ENCODE peak calls at places on chromosomes 4 and X, in ten cellular contexts. H, R, M, K, P, N, Q, G, X and Y are unnamed samples.

GRCh38 chrX:103362504-103362903 is 6.2 kb downstream of the TCEAL9 start:
- DNase-seq in N (no peak), G (peak; percentile 35), R (no peak), K (no peak), H (no peak), Q (peak; percentile 32), P (no peak), M (no peak), X (no peak), Y (no peak)

GRCh38 chr4:100362363-100362762 is 155.5 kb downstream of the EMCN start:
- DNase-seq in R (no peak), N (peak; percentile 16), G (no peak), M (no peak), H (no peak), P (no peak), X (no peak), K (no peak), Q (no peak), Y (no peak)

GRCh38 chr4:177124436-177124835 is 185.2 kb upstream of the NEIL3 start:
- DNase-seq in N (no peak), M (no peak), H (no peak), P (no peak), Q (no peak), X (no peak), K (no peak), G (no peak), R (no peak), Y (no peak)

GRCh38 chr4:3828546-3828945 is 62.4 kb downstream of the ADRA2C start:
- DNase-seq in G (no peak), M (no peak), P (no peak), N (no peak), X (peak; percentile 32), R (no peak), Q (no peak), K (no peak), H (no peak), Y (no peak)

GRCh38 chr4:44493924-44494323 is 45.3 kb upstream of the KCTD8 start:
- DNase-seq in N (peak; percentile 0), Q (no peak), X (no peak), K (no peak), R (no peak), G (peak; percentile 63), H (no peak), P (no peak), M (no peak), Y (no peak)

GRCh38 chrX:49166914-49167739 is 4.6 kb downstream of the MAGIX start:
- DNase-seq in H (peak; percentile 93), R (peak; percentile 94), X (peak; percentile 78), Q (peak; percentile 63), N (peak; percentile 49), M (peak; percentile 81), K (peak; percentile 54), G (peak; percentile 53), P (peak; percentile 77), Y (no peak)

GRCh38 chr4:123055943-123056342 is 133.5 kb upstream of the NUDT6 start:
- DNase-seq in G (no peak), Q (no peak), R (no peak), P (no peak), H (no peak), M (no peak), K (no peak), X (no peak), N (peak; percentile 18), Y (no peak)

GRCh38 chrX:19649227-19650009 is 134.1 kb upstream of the MAP3K15 start:
- DNase-seq in Q (no peak), P (no peak), N (no peak), H (no peak), X (no peak), M (no peak), R (no peak), G (no peak), K (no peak), Y (no peak)

GRCh38 chrX:19924285-19924684 is 36.9 kb upstream of the SH3KBP1 start:
- DNase-seq in K (no peak), R (no peak), G (no peak), N (no peak), P (no peak), M (no peak), X (no peak), H (peak; percentile 9), Q (no peak), Y (no peak)

GRCh38 chrX:121323337-121323736 is 275.9 kb downstream of the GLUD2 start:
- DNase-seq in P (no peak), X (no peak), K (no peak), N (no peak), Q (no peak), G (no peak), R (no peak), M (no peak), H (no peak), Y (no peak)

GRCh38 chr4:127601029-127601428 is 31.7 kb upstream of the INTU start:
- DNase-seq in H (no peak), P (no peak), M (no peak), K (no peak), X (no peak), N (no peak), G (no peak), Q (no peak), R (no peak), Y (no peak)

GRCh38 chrX:153029162-153029561 is 27.1 kb upstream of the PNMA3 start:
- DNase-seq in K (no peak), R (no peak), Q (no peak), H (no peak), N (no peak), G (no peak), P (no peak), M (no peak), X (no peak), Y (no peak)

GRCh38 chr4:7153711-7154110 is 38.6 kb upstream of the SORCS2 start:
- DNase-seq in R (peak; percentile 12), X (peak; percentile 17), P (peak; percentile 27), Q (no peak), N (no peak), G (no peak), H (no peak), K (no peak), M (peak; percentile 11), Y (no peak)

GRCh38 chrX:150547511-150548115 is 20.8 kb upstream of the MTM1 start:
- DNase-seq in R (peak; percentile 91), H (no peak), M (peak; percentile 58), Q (peak; percentile 41), X (peak; percentile 82), N (peak; percentile 4), G (peak; percentile 65), P (peak; percentile 86), K (no peak), Y (no peak)

GRCh38 chr4:5753766-5754528 is 42.9 kb downstream of the EVC start:
- DNase-seq in R (no peak), H (no peak), G (no peak), K (no peak), Q (no peak), P (no peak), M (no peak), N (peak; percentile 94), X (no peak), Y (peak; percentile 57)
- H3K27ac ChIP-seq in R (no peak overlapping the region), H (no peak overlapping the region), G (no peak overlapping the region), K (no peak overlapping the region), Q (no peak overlapping the region), P (no peak overlapping the region), M (no peak overlapping the region), N (peak overlapping the region; percentile 93), X (no peak overlapping the region), Y (peak overlapping the region; percentile 61)

GRCh38 chr4:186027405-186027804 is 41.6 kb upstream of the TLR3 start:
- DNase-seq in G (no peak), P (no peak), N (no peak), Q (peak; percentile 87), H (no peak), M (no peak), R (no peak), X (no peak), K (no peak), Y (peak; percentile 16)

GRCh38 chr4:186032259-186032658 is 36.7 kb upstream of the TLR3 start:
- DNase-seq in Q (no peak), N (no peak), G (peak; percentile 29), P (no peak), K (no peak), X (no peak), H (no peak), R (no peak), M (no peak), Y (no peak)

GRCh38 chr4:186033027-186033426 is 35.9 kb upstream of the TLR3 start:
- DNase-seq in M (no peak), Q (no peak), R (no peak), P (no peak), G (no peak), N (no peak), X (no peak), K (no peak), H (no peak), Y (no peak)

GRCh38 chr4:186029731-186030421 is 39.1 kb upstream of the TLR3 start:
- DNase-seq in Q (no peak), N (peak; percentile 67), H (no peak), X (peak; percentile 67), K (no peak), G (no peak), M (peak; percentile 86), R (peak; percentile 94), P (peak; percentile 82), Y (no peak)

GRCh38 chr4:186030795-186031194 is 38.2 kb upstream of the TLR3 start:
- DNase-seq in N (no peak), R (no peak), Q (no peak), G (no peak), P (no peak), K (no peak), M (no peak), X (no peak), H (no peak), Y (no peak)
- H3K27ac ChIP-seq in N (peak overlapping the region; percentile 71), R (peak overlapping the region; percentile 22), Q (no peak overlapping the region), G (no peak overlapping the region), P (no peak overlapping the region), K (no peak overlapping the region), M (peak overlapping the region; percentile 83), X (peak overlapping the region; percentile 72), H (no peak overlapping the region), Y (no peak overlapping the region)

GRCh38 chr4:184428787-184429186 is 45.6 kb downstream of the IRF2 start:
- DNase-seq in P (no peak), Q (no peak), N (no peak), M (no peak), G (no peak), R (no peak), H (no peak), K (no peak), X (no peak), Y (no peak)
- H3K27ac ChIP-seq in P (no peak overlapping the region), Q (no peak overlapping the region), N (no peak overlapping the region), M (no peak overlapping the region), G (no peak overlapping the region), R (no peak overlapping the region), H (no peak overlapping the region), K (peak overlapping the region; percentile 2), X (no peak overlapping the region), Y (no peak overlapping the region)

DNA sequence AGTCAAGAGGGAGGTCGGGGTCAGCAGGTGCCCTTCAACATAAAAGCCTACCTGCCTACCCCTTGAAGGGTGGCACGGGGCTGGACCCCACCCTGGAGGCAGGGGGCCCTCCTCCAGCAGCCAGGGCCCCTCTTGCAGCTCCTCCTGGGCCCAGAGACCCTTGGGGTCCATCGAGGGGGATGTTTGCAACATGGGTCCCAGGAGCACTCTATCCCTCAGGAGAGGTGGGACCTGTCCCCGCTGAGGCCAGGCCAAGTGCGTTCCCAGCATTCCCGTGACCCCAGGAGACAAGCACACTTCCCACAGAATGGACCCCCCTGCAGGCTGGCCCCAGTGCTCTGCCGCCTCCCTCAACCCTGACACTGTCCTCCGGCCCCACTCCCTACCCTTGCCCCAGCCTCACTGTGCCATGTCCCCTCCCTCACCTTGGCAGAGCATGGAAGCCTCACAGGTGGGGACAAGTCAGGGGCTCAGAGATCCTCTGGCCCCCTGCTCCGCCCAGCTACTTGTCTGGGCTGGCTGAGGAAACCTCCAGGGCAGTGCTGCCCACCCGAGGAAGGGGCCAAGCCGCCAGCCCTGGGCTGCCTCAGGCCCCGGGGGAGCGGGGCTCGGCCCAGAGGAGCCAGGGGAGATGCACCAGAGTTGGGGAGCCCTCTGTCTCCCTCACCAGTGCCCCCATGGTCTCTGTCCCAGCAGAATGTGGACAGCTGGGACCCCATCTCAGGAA is 2.2 kb downstream of the MXD4 start:
- DNase-seq in Q (no peak), M (peak; percentile 15), P (peak; percentile 42), X (peak; percentile 34), R (peak; percentile 66), G (no peak), K (no peak), H (no peak), N (no peak), Y (no peak)
- H3K27ac ChIP-seq in Q (no peak overlapping the region), M (peak overlapping the region; percentile 96), P (peak overlapping the region; percentile 76), X (peak overlapping the region; percentile 87), R (no peak overlapping the region), G (peak overlapping the region; percentile 11), K (peak overlapping the region; percentile 65), H (no peak overlapping the region), N (no peak overlapping the region), Y (no peak overlapping the region)